ENCODE peak calls at places on chromosomes 3 and 15, in nine cellular contexts. P is iPS DF 6.9; O is HS-5; T is pancreas; Y is left ventricle myocardium inferior; M is activated CD4-positive, alpha-beta T cell treated with anti-CD3 and anti-CD28 coated beads for 4 hours; W is ecto neural progenitor cell; L is spleen; G is iPS-NIHi11. V is an unnamed sample.

GRCh38 chr3:168100777-168101492 is 5.2 kb upstream of the GOLIM4 start:
- DNase-seq in W (no peak), T (no peak), L (no peak), Y (no peak), O (no peak), G (no peak), P (no peak), M (no peak), V (no peak)

GRCh38 chr15:80915462-80915861 is 74.2 kb downstream of the MESD start:
- DNase-seq in W (no peak), P (peak), Y (no peak), L (no peak), G (peak), M (no peak), T (no peak), O (no peak), V (no peak)

GRCh38 chr3:64599651-64600050 is 88.1 kb downstream of the ADAMTS9 start:
- DNase-seq in T (no peak), Y (no peak), M (no peak), W (no peak), P (no peak), G (no peak), O (no peak), L (no peak), V (no peak)

GRCh38 chr15:69095280-69095679 is 65.2 kb upstream of the GLCE start:
- DNase-seq in G (no peak), L (no peak), P (no peak), W (no peak), M (no peak), O (no peak), Y (peak), T (no peak), V (no peak)

GRCh38 chr3:48662753-48663488 is at the start of gene CELSR3:
- DNase-seq in O (peak), G (peak), W (peak), T (no peak), Y (peak), M (peak), P (no peak), L (no peak), V (peak)

GRCh38 chr3:37892917-37893595 is 31.4 kb downstream of the CTDSPL start:
- DNase-seq in Y (peak), G (peak), P (no peak), T (no peak), O (no peak), L (peak), M (no peak), W (no peak), V (peak)

GRCh38 chr15:79897701-79898113 is 893 bp upstream of the MTHFS start:
- DNase-seq in L (no peak), W (no peak), G (no peak), M (peak), T (no peak), P (no peak), O (no peak), Y (no peak), V (no peak)

GRCh38 chr15:56806147-56806536 is 72.8 kb upstream of the ZNF280D start:
- DNase-seq in O (no peak), L (no peak), P (no peak), M (no peak), W (no peak), G (no peak), Y (no peak), T (no peak), V (no peak)

GRCh38 chr3:66639794-66640356 is 139.1 kb upstream of the LRIG1 start:
- DNase-seq in G (no peak), Y (no peak), M (no peak), W (no peak), T (no peak), O (no peak), P (no peak), L (no peak), V (no peak)

GRCh38 chr3:159077860-159078259 is 276.0 kb downstream of the MFSD1 start:
- DNase-seq in G (no peak), P (no peak), M (no peak), L (no peak), Y (no peak), T (no peak), O (peak), W (no peak), V (no peak)

GRCh38 chr15:34217587-34218225 is 7.1 kb upstream of the EMC4 start:
- DNase-seq in G (no peak), M (no peak), O (no peak), L (no peak), P (no peak), T (no peak), Y (no peak), W (no peak), V (no peak)

GRCh38 chr3:190017575-190018288 is 103.0 kb downstream of the P3H2 start:
- DNase-seq in O (peak), G (peak), T (no peak), W (no peak), P (no peak), Y (no peak), L (no peak), M (no peak), V (no peak)

GRCh38 chr15:59160880-59161593 is 45.6 kb upstream of the LDHAL6B start:
- DNase-seq in Y (no peak), L (no peak), W (peak), G (peak), T (no peak), M (no peak), P (no peak), O (no peak), V (no peak)

GRCh38 chr3:147652682-147653081 is 243.5 kb downstream of the ZIC1 start:
- DNase-seq in G (no peak), W (no peak), M (no peak), O (no peak), Y (no peak), T (no peak), L (no peak), P (no peak), V (no peak)

GRCh38 chr15:101107101-101107500 is 144.7 kb downstream of the CHSY1 start:
- DNase-seq in Y (no peak), G (no peak), O (no peak), P (no peak), W (no peak), L (peak), T (no peak), M (no peak), V (no peak)

GRCh38 chr3:18830087-18830486 is 318.2 kb upstream of the KCNH8 start:
- DNase-seq in T (no peak), G (no peak), P (no peak), M (no peak), W (no peak), O (no peak), L (no peak), Y (no peak), V (no peak)

GRCh38 chr3:4670352-4670751 is 177.2 kb downstream of the ITPR1 start:
- DNase-seq in W (no peak), T (no peak), Y (no peak), P (peak), G (peak), L (no peak), O (no peak), M (no peak), V (no peak)

GRCh38 chr15:73850228-73850627 is 23.1 kb upstream of the TBC1D21 start:
- DNase-seq in Y (no peak), G (no peak), M (no peak), L (no peak), T (no peak), P (no peak), W (no peak), O (no peak), V (no peak)

GRCh38 chr15:48796930-48797329 is 13.9 kb downstream of the CEP152 start:
- DNase-seq in M (no peak), W (no peak), P (no peak), G (no peak), O (no peak), Y (no peak), L (no peak), T (no peak), V (no peak)